ENCODE peak calls at places on chromosome 10, in nine cellular contexts. One of them, this sample, is unnamed.

GRCh38 chr10:56370217-56371113 is 9.4 kb upstream of the ZWINT start:
- DNase-seq in upper lobe of right lung: no peak
- DNase-seq in HCT116: peak
- DNase-seq in CD8-positive, alpha-beta T cell: no peak
- DNase-seq in endothelial cell of umbilical vein: no peak
- DNase-seq in OCI-LY7: peak
- DNase-seq in A549: peak
- DNase-seq in stomach: no peak
- DNase-seq in heart right ventricle: no peak
- DNase-seq in this sample: no peak

GRCh38 chr10:11795101-11795920 is 27.8 kb upstream of the PROSER2 start:
- DNase-seq in HCT116: no peak
- DNase-seq in heart right ventricle: no peak
- DNase-seq in A549: no peak
- DNase-seq in upper lobe of right lung: no peak
- DNase-seq in stomach: no peak
- DNase-seq in endothelial cell of umbilical vein: no peak
- DNase-seq in OCI-LY7: no peak
- DNase-seq in CD8-positive, alpha-beta T cell: no peak
- DNase-seq in this sample: no peak

GRCh38 chr10:58971806-58972491 is 204.5 kb upstream of the PHYHIPL start:
- DNase-seq in upper lobe of right lung: no peak
- DNase-seq in OCI-LY7: no peak
- DNase-seq in CD8-positive, alpha-beta T cell: no peak
- DNase-seq in A549: no peak
- DNase-seq in endothelial cell of umbilical vein: no peak
- DNase-seq in heart right ventricle: no peak
- DNase-seq in stomach: no peak
- DNase-seq in HCT116: no peak
- DNase-seq in this sample: no peak

GRCh38 chr10:70198696-70199466 is 28.6 kb upstream of the SAR1A start:
- DNase-seq in upper lobe of right lung: no peak
- DNase-seq in CD8-positive, alpha-beta T cell: no peak
- DNase-seq in HCT116: no peak
- DNase-seq in OCI-LY7: no peak
- DNase-seq in A549: no peak
- DNase-seq in stomach: no peak
- DNase-seq in endothelial cell of umbilical vein: no peak
- DNase-seq in heart right ventricle: no peak
- DNase-seq in this sample: no peak

GRCh38 chr10:67809107-67809506 is 28.9 kb downstream of the DNAJC12 start:
- DNase-seq in A549: no peak
- DNase-seq in upper lobe of right lung: no peak
- DNase-seq in stomach: no peak
- DNase-seq in CD8-positive, alpha-beta T cell: no peak
- DNase-seq in HCT116: no peak
- DNase-seq in endothelial cell of umbilical vein: no peak
- DNase-seq in OCI-LY7: no peak
- DNase-seq in heart right ventricle: no peak
- DNase-seq in this sample: no peak

GRCh38 chr10:44817961-44818649 is 93.0 kb upstream of the TMEM72 start:
- DNase-seq in upper lobe of right lung: no peak
- DNase-seq in endothelial cell of umbilical vein: no peak
- DNase-seq in heart right ventricle: no peak
- DNase-seq in A549: no peak
- DNase-seq in OCI-LY7: no peak
- DNase-seq in stomach: no peak
- DNase-seq in CD8-positive, alpha-beta T cell: no peak
- DNase-seq in HCT116: no peak
- DNase-seq in this sample: no peak

GRCh38 chr10:48523820-48524758 is 80.8 kb downstream of the ARHGAP22 start:
- DNase-seq in stomach: peak
- DNase-seq in CD8-positive, alpha-beta T cell: no peak
- DNase-seq in OCI-LY7: no peak
- DNase-seq in A549: peak
- DNase-seq in heart right ventricle: no peak
- DNase-seq in endothelial cell of umbilical vein: no peak
- DNase-seq in upper lobe of right lung: no peak
- DNase-seq in HCT116: no peak
- DNase-seq in this sample: no peak

GRCh38 chr10:129612481-129613109 is 145.6 kb downstream of the MGMT start:
- DNase-seq in CD8-positive, alpha-beta T cell: no peak
- DNase-seq in A549: no peak
- DNase-seq in HCT116: no peak
- DNase-seq in upper lobe of right lung: no peak
- DNase-seq in stomach: no peak
- DNase-seq in endothelial cell of umbilical vein: no peak
- DNase-seq in heart right ventricle: no peak
- DNase-seq in OCI-LY7: no peak
- DNase-seq in this sample: no peak

GRCh38 chr10:133107442-133107841 is 19.7 kb downstream of the ADGRA1 start:
- DNase-seq in upper lobe of right lung: no peak
- DNase-seq in CD8-positive, alpha-beta T cell: no peak
- DNase-seq in A549: no peak
- DNase-seq in heart right ventricle: no peak
- DNase-seq in stomach: no peak
- DNase-seq in HCT116: no peak
- DNase-seq in endothelial cell of umbilical vein: no peak
- DNase-seq in OCI-LY7: no peak
- DNase-seq in this sample: no peak

DNA sequence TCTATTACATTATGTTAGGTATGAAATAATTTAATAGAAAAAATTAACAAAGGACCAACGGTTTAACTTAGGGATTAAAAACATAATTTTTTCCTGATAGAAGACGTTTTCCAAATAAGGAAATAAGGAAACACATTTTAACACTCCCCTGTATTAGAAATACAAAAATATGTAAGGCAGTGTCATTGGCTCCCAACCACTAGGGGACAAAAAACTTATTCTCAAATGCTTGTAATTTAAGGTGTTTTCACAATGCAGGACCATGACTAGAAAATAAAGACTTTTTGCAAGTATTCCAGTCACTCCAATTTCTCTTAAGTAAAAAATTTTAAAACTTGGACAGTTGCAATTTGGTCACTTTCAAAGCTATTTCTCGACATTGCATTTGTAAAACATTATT is 98.8 kb upstream of the ODAD2 start:
- DNase-seq in heart right ventricle: no peak
- DNase-seq in upper lobe of right lung: no peak
- DNase-seq in CD8-positive, alpha-beta T cell: no peak
- DNase-seq in A549: no peak
- DNase-seq in stomach: no peak
- DNase-seq in OCI-LY7: no peak
- DNase-seq in HCT116: no peak
- DNase-seq in endothelial cell of umbilical vein: no peak
- DNase-seq in this sample: no peak
- TF ChIP-seq CTCF in heart right ventricle: no peak
- TF ChIP-seq CTCF in upper lobe of right lung: no peak
- TF ChIP-seq CTCF in CD8-positive, alpha-beta T cell: no peak
- TF ChIP-seq CTCF in A549: no peak
- TF ChIP-seq CTCF in stomach: no peak
- TF ChIP-seq CTCF in OCI-LY7: no peak
- TF ChIP-seq CTCF in HCT116: peak
- TF ChIP-seq CTCF in endothelial cell of umbilical vein: no peak
- TF ChIP-seq CTCF in this sample: no peak

DNA sequence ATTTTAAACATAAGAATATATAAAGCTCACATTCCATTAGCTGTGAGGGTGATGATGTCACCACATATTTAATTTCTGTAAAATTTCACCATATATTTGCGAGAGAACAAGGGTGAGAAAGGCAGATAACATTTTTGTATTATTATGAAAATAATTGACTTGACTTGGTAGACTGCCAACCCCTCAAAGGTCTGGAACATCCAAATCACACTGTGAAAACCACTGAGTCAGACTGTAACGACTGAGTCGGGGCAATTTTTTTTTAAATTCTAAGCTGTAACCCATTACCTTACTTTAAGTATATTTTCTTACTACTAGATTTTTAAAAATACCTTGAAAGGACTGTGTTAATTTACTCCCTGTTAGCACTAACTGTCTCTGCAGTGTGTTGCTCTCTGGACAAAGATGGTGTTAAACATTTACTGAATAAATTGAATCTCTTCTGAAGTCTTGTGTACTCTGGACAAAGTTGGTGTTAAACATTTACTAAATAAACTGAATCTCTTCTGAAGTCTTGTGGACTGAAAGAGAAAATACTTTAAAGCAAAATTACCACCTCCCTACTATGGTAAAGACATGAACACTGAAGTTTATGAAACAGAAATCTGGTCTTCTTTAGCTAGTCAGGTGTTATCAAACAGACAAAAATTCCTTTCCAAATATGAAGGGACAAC is 14.1 kb downstream of the PDZD8 start:
- DNase-seq in upper lobe of right lung: no peak
- DNase-seq in A549: peak
- DNase-seq in CD8-positive, alpha-beta T cell: no peak
- DNase-seq in heart right ventricle: no peak
- DNase-seq in endothelial cell of umbilical vein: peak
- DNase-seq in HCT116: no peak
- DNase-seq in stomach: no peak
- DNase-seq in OCI-LY7: no peak
- DNase-seq in this sample: no peak
- H3K27ac ChIP-seq in upper lobe of right lung: no peak
- H3K27ac ChIP-seq in A549: peak
- H3K27ac ChIP-seq in CD8-positive, alpha-beta T cell: no peak
- H3K27ac ChIP-seq in heart right ventricle: no peak
- H3K27ac ChIP-seq in endothelial cell of umbilical vein: no peak
- H3K27ac ChIP-seq in HCT116: peak
- H3K27ac ChIP-seq in stomach: peak
- H3K27ac ChIP-seq in OCI-LY7: no peak
- H3K27ac ChIP-seq in this sample: no peak

DNA sequence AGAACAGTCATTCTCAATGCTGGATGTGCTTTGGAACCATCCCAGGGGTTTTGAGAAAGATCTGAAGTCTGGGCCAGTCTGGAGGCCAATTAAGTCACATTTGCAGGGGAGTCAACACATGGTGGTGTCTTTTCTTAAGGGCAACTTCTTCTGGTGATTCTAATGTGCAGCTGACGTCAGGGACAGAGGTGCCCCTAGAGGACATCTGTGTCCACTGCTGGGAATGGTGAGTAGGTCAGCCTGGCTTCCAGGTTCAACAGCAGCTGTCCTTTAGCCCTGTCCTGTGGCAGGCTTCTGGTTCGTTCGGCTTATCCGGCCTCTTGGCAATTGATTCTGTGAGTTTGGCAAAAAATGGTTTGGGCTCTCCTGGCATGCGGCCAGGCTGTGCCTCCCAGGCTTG is 269.7 kb upstream of the HABP2 start:
- DNase-seq in A549: peak
- DNase-seq in upper lobe of right lung: no peak
- DNase-seq in stomach: no peak
- DNase-seq in CD8-positive, alpha-beta T cell: no peak
- DNase-seq in OCI-LY7: no peak
- DNase-seq in heart right ventricle: no peak
- DNase-seq in HCT116: peak
- DNase-seq in endothelial cell of umbilical vein: no peak
- DNase-seq in this sample: no peak
- TF ChIP-seq CTCF in A549: peak
- TF ChIP-seq CTCF in upper lobe of right lung: peak
- TF ChIP-seq CTCF in stomach: no peak
- TF ChIP-seq CTCF in CD8-positive, alpha-beta T cell: no peak
- TF ChIP-seq CTCF in OCI-LY7: no peak
- TF ChIP-seq CTCF in heart right ventricle: no peak
- TF ChIP-seq CTCF in HCT116: peak
- TF ChIP-seq CTCF in endothelial cell of umbilical vein: no peak
- TF ChIP-seq CTCF in this sample: no peak

GRCh38 chr10:97574374-97575100 is 2.0 kb downstream of the ANKRD2 start:
- DNase-seq in upper lobe of right lung: peak
- DNase-seq in stomach: peak
- DNase-seq in CD8-positive, alpha-beta T cell: no peak
- DNase-seq in HCT116: peak
- DNase-seq in heart right ventricle: peak
- DNase-seq in endothelial cell of umbilical vein: peak
- DNase-seq in A549: peak
- DNase-seq in OCI-LY7: no peak
- DNase-seq in this sample: peak
- H3K27ac ChIP-seq in upper lobe of right lung: peak
- H3K27ac ChIP-seq in stomach: no peak
- H3K27ac ChIP-seq in CD8-positive, alpha-beta T cell: no peak
- H3K27ac ChIP-seq in HCT116: peak
- H3K27ac ChIP-seq in heart right ventricle: peak
- H3K27ac ChIP-seq in endothelial cell of umbilical vein: peak
- H3K27ac ChIP-seq in A549: peak
- H3K27ac ChIP-seq in OCI-LY7: no peak
- H3K27ac ChIP-seq in this sample: peak

GRCh38 chr10:103192451-103193106 is 493 bp downstream of the NT5C2 start:
- DNase-seq in OCI-LY7: peak
- DNase-seq in upper lobe of right lung: peak
- DNase-seq in heart right ventricle: peak
- DNase-seq in CD8-positive, alpha-beta T cell: peak
- DNase-seq in stomach: peak
- DNase-seq in HCT116: peak
- DNase-seq in endothelial cell of umbilical vein: peak
- DNase-seq in A549: peak
- DNase-seq in this sample: peak
- TF ChIP-seq CTCF in OCI-LY7: no peak
- TF ChIP-seq CTCF in upper lobe of right lung: no peak
- TF ChIP-seq CTCF in heart right ventricle: no peak
- TF ChIP-seq CTCF in CD8-positive, alpha-beta T cell: no peak
- TF ChIP-seq CTCF in stomach: no peak
- TF ChIP-seq CTCF in HCT116: no peak
- TF ChIP-seq CTCF in endothelial cell of umbilical vein: no peak
- TF ChIP-seq CTCF in A549: no peak
- TF ChIP-seq CTCF in this sample: no peak

DNA sequence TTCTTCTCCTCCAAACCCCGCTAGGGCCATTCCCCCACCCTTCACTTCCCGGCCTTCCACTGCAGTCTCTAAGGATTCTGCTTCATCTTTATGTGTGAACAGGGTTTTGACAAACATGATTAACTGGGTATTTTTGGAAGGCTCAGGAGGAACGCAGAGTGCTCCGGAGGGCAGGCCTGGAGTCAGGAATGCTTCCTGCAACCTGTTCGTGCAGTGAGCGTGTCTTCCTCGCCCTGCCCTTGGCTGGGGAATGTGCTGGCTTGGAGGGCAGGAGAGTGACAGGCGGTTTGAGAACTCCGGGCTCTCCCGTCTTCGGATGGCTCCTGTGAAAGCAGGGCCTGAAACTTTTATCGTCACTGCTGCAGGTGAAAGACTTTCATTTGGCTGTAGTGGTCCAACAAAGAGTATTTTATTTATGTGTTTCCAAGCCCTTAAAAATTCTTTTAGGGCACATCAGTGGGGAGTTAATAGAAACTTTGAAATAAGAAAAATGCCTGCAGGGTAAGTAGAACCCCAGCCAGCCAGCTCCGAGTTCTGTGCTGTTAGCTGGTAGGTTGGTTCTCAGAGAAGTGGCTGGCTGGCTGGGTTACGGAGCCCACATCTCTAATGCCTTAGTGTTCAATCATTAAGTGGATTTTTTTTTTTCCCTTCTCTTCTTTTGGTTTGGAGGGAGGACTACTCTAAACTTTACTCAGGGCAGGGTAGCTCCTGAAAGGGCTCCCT is 51.0 kb downstream of the TCF7L2 start:
- DNase-seq in heart right ventricle: no peak
- DNase-seq in HCT116: no peak
- DNase-seq in OCI-LY7: no peak
- DNase-seq in upper lobe of right lung: no peak
- DNase-seq in CD8-positive, alpha-beta T cell: no peak
- DNase-seq in stomach: no peak
- DNase-seq in A549: no peak
- DNase-seq in endothelial cell of umbilical vein: no peak
- DNase-seq in this sample: peak
- H3K27ac ChIP-seq in heart right ventricle: peak
- H3K27ac ChIP-seq in HCT116: no peak
- H3K27ac ChIP-seq in OCI-LY7: no peak
- H3K27ac ChIP-seq in upper lobe of right lung: no peak
- H3K27ac ChIP-seq in CD8-positive, alpha-beta T cell: no peak
- H3K27ac ChIP-seq in stomach: peak
- H3K27ac ChIP-seq in A549: no peak
- H3K27ac ChIP-seq in endothelial cell of umbilical vein: no peak
- H3K27ac ChIP-seq in this sample: peak

GRCh38 chr10:63217120-63217605 is 84.0 kb downstream of the NRBF2 start:
- DNase-seq in A549: peak
- DNase-seq in CD8-positive, alpha-beta T cell: no peak
- DNase-seq in endothelial cell of umbilical vein: peak
- DNase-seq in OCI-LY7: peak
- DNase-seq in HCT116: peak
- DNase-seq in heart right ventricle: peak
- DNase-seq in stomach: no peak
- DNase-seq in upper lobe of right lung: no peak
- DNase-seq in this sample: no peak
- TF ChIP-seq CTCF in A549: peak
- TF ChIP-seq CTCF in CD8-positive, alpha-beta T cell: peak
- TF ChIP-seq CTCF in endothelial cell of umbilical vein: peak
- TF ChIP-seq CTCF in OCI-LY7: peak
- TF ChIP-seq CTCF in HCT116: peak
- TF ChIP-seq CTCF in heart right ventricle: peak
- TF ChIP-seq CTCF in stomach: peak
- TF ChIP-seq CTCF in upper lobe of right lung: peak
- TF ChIP-seq CTCF in this sample: peak